ENCODE peak calls at places on chromosome 4, in nine cellular contexts. I, C, Q, K, U, T, R, M and G are unnamed samples. For H3K4me1, the result is how much of the 10 kb centered on the place peaks cover.

GRCh38 chr4:37685726-37686372 is 327 bp downstream of the RELL1 start:
- DNase-seq in I (peak), U (peak), C (no peak), Q (peak), R (peak), M (peak), T (peak), K (peak), G (peak)

GRCh38 chr4:73431813-73432168 is 4.2 kb upstream of the AFP start:
- DNase-seq in R (no peak), U (no peak), Q (no peak), C (no peak), M (no peak), T (no peak), I (no peak), K (no peak), G (no peak)

GRCh38 chr4:147425019-147425418 is 55.9 kb upstream of the EDNRA start:
- DNase-seq in U (no peak), I (no peak), C (no peak), T (no peak), K (peak), M (no peak), Q (peak), R (no peak), G (no peak)

GRCh38 chr4:33149658-33150057 is 2429.5 kb downstream of the PCDH7 start:
- DNase-seq in R (no peak), I (no peak), M (no peak), T (no peak), U (no peak), K (no peak), C (no peak), Q (no peak), G (no peak)

GRCh38 chr4:152118108-152118507 is 357.3 kb upstream of the GATB start:
- DNase-seq in I (no peak), M (no peak), T (no peak), Q (no peak), R (no peak), U (no peak), K (no peak), C (no peak), G (no peak)

GRCh38 chr4:40704073-40704472 is 45.7 kb upstream of the NSUN7 start:
- DNase-seq in T (no peak), Q (no peak), K (no peak), M (no peak), R (no peak), C (no peak), I (no peak), U (no peak), G (no peak)

GRCh38 chr4:167885872-167886271 is 206.5 kb upstream of the ANXA10 start:
- DNase-seq in R (no peak), T (no peak), K (no peak), I (no peak), U (no peak), M (no peak), C (no peak), Q (peak), G (no peak)

GRCh38 chr4:147198411-147199051 is 252.9 kb upstream of the TTC29 start:
- DNase-seq in R (peak), T (peak), M (no peak), U (no peak), I (no peak), K (no peak), Q (no peak), C (no peak), G (no peak)

GRCh38 chr4:3204021-3204431 is 44.9 kb upstream of the MSANTD1 start:
- DNase-seq in I (no peak), U (no peak), T (no peak), R (no peak), C (no peak), Q (no peak), M (no peak), K (peak), G (no peak)

GRCh38 chr4:112312610-112313239 is 15.6 kb downstream of the ALPK1 start:
- DNase-seq in Q (no peak), M (peak), T (no peak), U (no peak), I (no peak), R (no peak), K (no peak), C (no peak), G (peak)

GRCh38 chr4:8297141-8297601 is 27.6 kb downstream of the HTRA3 start:
- DNase-seq in M (no peak), T (no peak), R (no peak), K (no peak), U (no peak), Q (no peak), C (no peak), I (no peak), G (no peak)

GRCh38 chr4:121041307-121042090 is 30.8 kb downstream of the NDNF start:
- DNase-seq in I (no peak), M (peak), T (peak), U (no peak), C (no peak), K (no peak), Q (peak), R (no peak), G (no peak)

GRCh38 chr4:69977582-69977981 is 12.1 kb upstream of the CSN2 start:
- DNase-seq in K (peak), R (no peak), M (no peak), C (no peak), I (no peak), U (no peak), T (no peak), Q (no peak), G (no peak)
- H3K4me1 ChIP-seq in K (under half), R (under half), M (under half), C (under half), I (under half), U (under half), T (under half), Q (under half), G (under half)

DNA sequence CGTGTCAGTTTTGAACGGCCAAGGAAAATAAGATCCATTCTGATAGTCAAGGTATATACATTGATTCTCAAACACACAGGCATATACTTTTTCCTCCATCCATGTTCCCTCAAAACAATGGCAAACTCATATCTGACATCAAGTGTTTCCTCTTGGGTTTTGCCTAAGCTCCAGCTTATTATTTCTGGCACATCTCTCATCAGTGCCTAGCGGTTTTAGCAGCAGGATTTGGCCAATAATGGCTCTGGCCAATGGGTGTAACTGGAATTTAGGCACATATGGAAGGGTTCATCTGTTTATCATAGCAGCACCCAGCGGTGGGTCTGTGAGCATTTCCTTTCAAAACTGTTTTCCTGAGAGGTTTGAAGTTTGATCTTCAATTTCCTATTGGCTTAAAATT is 161.6 kb upstream of the TLL1 start:
- DNase-seq in C (no peak), M (no peak), R (no peak), T (no peak), U (no peak), I (no peak), Q (no peak), K (no peak), G (no peak)
- TF ChIP-seq EZH2phosphoT487 in C (no peak), M (no peak), R (no peak), T (no peak), U (no peak), I (no peak), Q (no peak), K (no peak), G (no peak)

DNA sequence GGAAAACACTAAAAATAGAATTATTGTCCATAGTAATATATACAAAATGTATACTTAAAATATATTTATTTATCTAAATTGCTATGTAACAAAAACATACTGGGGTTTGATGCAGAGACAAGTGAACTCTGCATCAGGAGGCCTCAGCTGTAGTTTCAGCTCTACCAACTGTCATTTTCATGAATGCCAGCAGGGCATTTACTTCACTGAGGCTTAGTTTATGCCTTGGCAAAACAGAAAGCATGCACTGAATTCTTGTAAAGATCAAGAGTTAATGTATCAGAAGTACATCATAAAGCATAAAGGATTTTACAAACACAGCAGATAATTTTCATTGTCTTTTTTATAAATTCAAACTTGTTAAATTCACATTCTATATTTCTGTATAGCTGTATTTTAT is 577.0 kb downstream of the C4orf33 start:
- DNase-seq in R (no peak), C (no peak), Q (peak), I (no peak), M (no peak), U (no peak), T (no peak), K (no peak), G (no peak)
- H3K4me1 ChIP-seq in R (under half), C (under half), Q (under half), I (under half), M (under half), U (under half), T (under half), K (under half), G (under half)

DNA sequence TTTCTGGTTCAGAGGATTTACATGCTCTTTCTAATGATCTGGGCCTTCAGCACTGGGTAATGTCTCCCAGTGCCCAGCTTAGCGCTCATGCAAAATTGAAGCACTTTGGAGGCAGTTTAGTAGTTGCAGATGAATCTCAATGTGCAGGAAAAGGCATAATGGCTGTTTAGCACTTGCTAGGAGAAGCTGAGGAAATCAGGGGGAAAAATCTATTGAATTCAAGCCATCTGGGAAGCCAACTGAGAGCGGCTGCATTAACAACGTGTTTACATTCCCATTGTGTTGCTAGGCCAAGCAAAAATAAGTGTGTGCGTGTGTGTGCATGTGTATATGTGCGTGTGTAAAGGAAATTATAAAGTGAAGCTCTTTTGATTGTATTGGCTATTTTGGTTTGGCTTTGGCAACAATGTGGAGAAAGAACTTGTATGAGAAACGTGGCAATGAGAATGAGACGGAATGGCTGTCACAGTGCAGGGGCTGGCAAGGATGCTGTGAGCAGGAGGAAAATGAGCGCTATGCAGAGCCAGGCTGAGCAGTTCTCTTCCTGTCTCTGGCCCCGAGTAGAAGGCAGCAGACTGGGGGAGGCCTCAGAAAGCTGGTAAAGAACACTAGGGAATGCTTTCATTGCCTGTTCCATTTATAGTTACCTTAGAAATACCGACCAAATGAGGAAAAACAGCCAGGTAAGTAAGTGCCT is 231.5 kb downstream of the UNC5C start:
- DNase-seq in R (peak), Q (no peak), I (no peak), M (no peak), K (no peak), C (no peak), T (peak), U (peak), G (no peak)
- TF ChIP-seq EZH2phosphoT487 in R (no peak), Q (no peak), I (no peak), M (no peak), K (no peak), C (no peak), T (no peak), U (no peak), G (no peak)

DNA sequence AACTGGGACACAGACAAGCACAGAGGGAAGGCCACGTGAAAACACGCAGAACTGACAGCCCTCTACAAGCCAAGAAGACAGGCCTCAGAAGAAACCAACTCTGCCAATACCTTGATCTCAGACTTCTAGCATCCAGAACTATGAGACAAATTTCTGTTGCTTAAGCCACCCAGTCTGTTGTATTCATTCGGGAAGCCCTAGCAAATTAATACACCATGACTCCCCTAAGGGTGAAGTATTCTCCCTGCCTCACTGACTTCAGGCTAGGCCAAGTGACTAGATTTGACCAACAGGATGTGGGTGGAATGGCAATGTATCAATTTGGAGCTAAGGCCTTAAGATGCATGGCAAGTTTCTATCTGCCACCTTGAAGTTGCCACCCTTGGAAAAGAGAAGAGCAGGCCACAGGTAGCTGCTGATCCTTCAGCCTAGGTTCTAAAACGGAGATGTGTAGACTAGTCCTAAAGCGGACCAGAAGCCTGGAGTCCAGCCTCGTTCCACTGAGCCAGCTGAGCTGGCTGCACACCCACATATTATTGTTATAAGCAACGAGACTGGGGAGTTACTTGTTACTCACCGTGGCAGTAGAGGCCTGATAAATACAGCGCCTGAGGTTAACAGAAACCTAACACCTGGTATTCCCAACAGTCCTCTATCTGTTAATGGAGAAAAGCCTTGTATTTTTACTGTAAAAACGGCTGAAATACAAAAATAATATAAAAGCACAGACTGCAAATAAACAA is 16.5 kb downstream of the SCARB2 start:
- DNase-seq in R (no peak), Q (no peak), C (no peak), U (no peak), T (no peak), I (no peak), M (no peak), K (peak), G (no peak)
- H3K4me1 ChIP-seq in R (under half), Q (under half), C (under half), U (under half), T (under half), I (half or more), M (under half), K (half or more), G (under half)

GRCh38 chr4:103853627-103854026 is 133.8 kb upstream of the TACR3 start:
- DNase-seq in C (no peak), M (no peak), R (no peak), T (no peak), U (no peak), I (peak), K (peak), Q (peak), G (no peak)
- TF ChIP-seq EZH2phosphoT487 in C (no peak), M (no peak), R (no peak), T (no peak), U (no peak), I (no peak), K (no peak), Q (no peak), G (no peak)

GRCh38 chr4:4858527-4858926 is 938 bp upstream of the MSX1 start:
- DNase-seq in I (no peak), C (no peak), K (no peak), R (peak), T (no peak), Q (no peak), U (no peak), M (no peak), G (no peak)

GRCh38 chr4:4856071-4857000 is 3.1 kb upstream of the MSX1 start:
- DNase-seq in U (peak), T (peak), M (no peak), Q (peak), K (peak), R (peak), C (no peak), I (peak), G (no peak)

GRCh38 chr4:4857001-4857808 is 2.3 kb upstream of the MSX1 start:
- DNase-seq in K (no peak), C (no peak), R (no peak), Q (no peak), U (no peak), T (no peak), M (no peak), I (no peak), G (no peak)

GRCh38 chr4:4859010-4859798 is at the start of gene MSX1:
- DNase-seq in I (peak), Q (peak), U (peak), K (peak), M (peak), C (peak), R (peak), T (peak), G (peak)

DNA sequence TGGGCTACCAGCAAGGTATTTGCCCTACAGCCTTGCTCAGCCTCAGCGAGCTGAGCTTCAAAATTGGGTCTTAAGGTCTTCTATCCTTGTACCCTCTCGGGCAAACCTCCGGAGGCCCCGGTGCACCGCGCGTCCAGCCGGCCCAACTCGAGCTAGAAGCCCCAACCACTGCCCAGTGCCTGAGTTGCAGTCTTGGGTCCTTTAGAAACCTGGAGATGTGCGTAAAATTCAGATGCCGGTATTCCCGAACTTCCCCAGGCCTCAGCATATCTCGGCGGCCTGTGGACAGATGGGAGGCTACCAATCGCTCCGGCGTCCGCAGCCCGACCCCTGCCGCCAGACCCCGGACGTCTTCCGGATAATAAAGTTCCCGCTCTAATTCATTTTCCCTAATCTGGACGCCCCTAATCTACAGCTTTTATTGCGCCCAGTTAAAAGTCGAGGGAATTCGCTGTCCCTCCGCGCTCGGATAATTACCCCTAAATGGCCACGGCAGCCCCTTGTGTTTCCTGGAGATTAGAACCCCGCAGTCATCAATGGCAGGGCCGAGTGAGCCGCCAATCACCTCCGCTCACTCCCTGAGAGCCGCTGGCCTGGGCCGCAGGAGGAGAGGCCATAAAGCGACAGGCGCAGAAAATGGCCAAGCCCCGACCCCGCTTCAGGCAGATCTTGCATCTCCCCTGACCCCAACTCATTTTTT is 1.5 kb upstream of the MSX1 start:
- DNase-seq in K (no peak), M (no peak), Q (no peak), U (peak), T (peak), I (no peak), R (peak), C (no peak), G (no peak)
- H3K4me1 ChIP-seq in K (under half), M (under half), Q (under half), U (under half), T (half or more), I (under half), R (half or more), C (under half), G (under half)

DNA sequence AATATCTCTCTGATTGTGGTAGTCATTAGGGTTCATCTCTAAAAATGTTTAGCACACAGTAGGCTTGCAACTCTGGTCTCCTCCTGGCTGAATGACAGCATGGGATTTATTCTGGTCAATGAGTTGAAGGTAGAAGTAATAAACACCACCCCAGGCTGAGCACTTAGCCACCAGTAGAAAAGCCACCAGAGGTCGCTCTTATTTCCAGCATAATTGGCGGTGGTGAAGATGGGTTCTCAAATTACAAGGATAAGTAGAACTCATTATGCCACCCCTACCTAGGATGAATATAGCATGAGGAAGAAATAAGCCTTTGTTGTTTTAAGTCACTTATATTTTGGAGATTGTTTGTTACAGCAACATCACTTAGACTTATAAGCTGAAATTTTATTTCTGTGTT is 302.7 kb downstream of the GPM6A start:
- DNase-seq in M (no peak), T (peak), C (peak), Q (peak), R (peak), K (no peak), I (no peak), U (no peak), G (peak)
- TF ChIP-seq EZH2phosphoT487 in M (no peak), T (no peak), C (no peak), Q (no peak), R (no peak), K (no peak), I (no peak), U (no peak), G (no peak)

GRCh38 chr4:53721276-53721675 is 130.0 kb upstream of the LNX1 start:
- DNase-seq in I (no peak), Q (no peak), K (no peak), C (no peak), M (no peak), T (no peak), U (no peak), R (no peak), G (no peak)
- H3K4me1 ChIP-seq in I (under half), Q (under half), K (under half), C (under half), M (under half), T (under half), U (under half), R (under half), G (under half)